ENCODE peak calls at places on chromosome 9, in four cellular contexts. G is hepatocyte; A is activated T-helper 1 cell treated with anti-CD3 and anti-CD28 coated beads, Interleukin-12 subunit alpha, Interleukin-12 subunit beta, Interleukin-2, Interleukin-4 antibody, amounts not matched to agents 30 ng/mL and 10 ng/mL and 1 ng/mL, durations not matched to agents 14 hours and 24 hours and 36 hours; K is body of pancreas. D is an unnamed sample.

GRCh38 chr9:133604856-133605255 is 4.3 kb downstream of the FAM163B start:
- DNase-seq in K (no peak), A (no peak), G (no peak), D (no peak)

GRCh38 chr9:76403352-76403751 is 9.1 kb upstream of the RFK start:
- DNase-seq in G (peak; percentile 44), K (no peak), A (peak; percentile 12), D (peak; percentile 70)

GRCh38 chr9:97633859-97634485 is 351 bp downstream of the NCBP1 start:
- DNase-seq in A (no peak), G (no peak), K (no peak), D (no peak)

GRCh38 chr9:546797-547223 is 294.7 kb upstream of the DMRT1 start:
- DNase-seq in K (no peak), G (peak; percentile 39), A (no peak), D (no peak)

GRCh38 chr9:25964239-25964638 is 286.0 kb upstream of the TUSC1 start:
- DNase-seq in K (no peak), A (no peak), G (peak; percentile 82), D (peak; percentile 59)

GRCh38 chr9:84002344-84002743 is 21.7 kb downstream of the RMI1 start:
- DNase-seq in A (no peak), K (no peak), G (no peak), D (peak; percentile 24)

GRCh38 chr9:113509463-113509862 is 45.9 kb downstream of the RGS3 start:
- DNase-seq in G (no peak), K (no peak), A (no peak), D (no peak)

GRCh38 chr9:68685770-68686169 is 19.3 kb upstream of the PIP5K1B start:
- DNase-seq in G (no peak), K (peak; percentile 60), A (no peak), D (peak; percentile 18)

GRCh38 chr9:130039504-130040147 is 3.4 kb downstream of the FNBP1 start:
- DNase-seq in K (no peak), A (no peak), G (no peak), D (peak; percentile 67)

GRCh38 chr9:23492126-23493002 is 333.7 kb downstream of the ELAVL2 start:
- DNase-seq in G (peak; percentile 73), A (no peak), K (no peak), D (peak; percentile 25)

GRCh38 chr9:136328622-136329041 is 1.3 kb downstream of the GPSM1 start:
- DNase-seq in G (peak; percentile 73), K (no peak), A (no peak), D (no peak)

GRCh38 chr9:116073826-116074225 is 79.8 kb upstream of the PAPPA start:
- DNase-seq in A (no peak), G (no peak), K (no peak), D (no peak)

GRCh38 chr9:107039546-107039945 is 176.6 kb downstream of the ZNF462 start:
- DNase-seq in K (no peak), G (no peak), A (no peak), D (no peak)

GRCh38 chr9:87338075-87338989 is 159.3 kb upstream of the DAPK1 start:
- DNase-seq in A (no peak), G (no peak), K (no peak), D (no peak)

GRCh38 chr9:79667716-79668458 is 96.1 kb downstream of the TLE4 start:
- DNase-seq in K (no peak), A (no peak), G (no peak), D (no peak)

GRCh38 chr9:129576546-129577543 is 44.1 kb downstream of the C9orf50 start:
- DNase-seq in A (no peak), G (no peak), K (no peak), D (no peak)

GRCh38 chr9:115202960-115203751 is 85.2 kb upstream of the TNC start:
- DNase-seq in G (peak; percentile 27), K (no peak), A (no peak), D (no peak)

GRCh38 chr9:125842215-125842614 is 95.0 kb downstream of the PBX3 start:
- DNase-seq in K (no peak), G (no peak), A (no peak), D (no peak)

GRCh38 chr9:114387678-114388431 is at the start of gene AKNA:
- DNase-seq in K (peak; percentile 31), A (peak; percentile 83), G (peak; percentile 88), D (peak; percentile 88)

GRCh38 chr9:85742630-85742928 is 825 bp upstream of the AGTPBP1 start:
- DNase-seq in G (no peak), A (no peak), K (no peak), D (no peak)

GRCh38 chr9:12776775-12777055 is 1.9 kb downstream of the LURAP1L start:
- DNase-seq in G (peak; percentile 19), A (no peak), K (no peak), D (no peak)

GRCh38 chr9:137078701-137079400 is 1.5 kb downstream of the UAP1L1 start:
- DNase-seq in G (no peak), K (no peak), A (no peak), D (no peak)

GRCh38 chr9:7094052-7094451 is 336.3 kb downstream of the KDM4C start:
- DNase-seq in A (no peak), G (no peak), K (no peak), D (no peak)

GRCh38 chr9:20398511-20399338 is 223.6 kb downstream of the MLLT3 start:
- DNase-seq in K (no peak), G (no peak), A (no peak), D (no peak)

GRCh38 chr9:87564111-87564510 is 66.4 kb downstream of the DAPK1 start:
- DNase-seq in A (no peak), G (no peak), K (no peak), D (no peak)

GRCh38 chr9:121637441-121638222 is 13.8 kb upstream of the DAB2IP start:
- DNase-seq in K (no peak), G (no peak), A (no peak), D (no peak)

GRCh38 chr9:84368593-84368992 is 28.0 kb upstream of the SLC28A3 start:
- DNase-seq in K (no peak), G (no peak), A (no peak), D (no peak)

GRCh38 chr9:99368341-99369326 is 146.6 kb downstream of the SEC61B start:
- DNase-seq in K (peak; percentile 19), G (no peak), A (no peak), D (no peak)

GRCh38 chr9:136545966-136546696 is at the start of gene NOTCH1:
- DNase-seq in K (peak; percentile 91), G (peak; percentile 93), A (peak; percentile 83), D (peak; percentile 94)

GRCh38 chr9:14170392-14170931 is 143.5 kb downstream of the NFIB start:
- DNase-seq in K (no peak), G (no peak), A (no peak), D (no peak)

GRCh38 chr9:133199648-133200321 is 9.3 kb downstream of the OBP2B start:
- DNase-seq in A (peak; percentile 11), G (no peak), K (no peak), D (no peak)

GRCh38 chr9:93060746-93061259 is 2.3 kb downstream of the SUSD3 start:
- DNase-seq in K (no peak), A (no peak), G (no peak), D (no peak)

GRCh38 chr9:137429974-137430722 is 7.0 kb downstream of the NOXA1 start:
- DNase-seq in G (no peak), A (no peak), K (no peak), D (no peak)

GRCh38 chr9:96140401-96141180 is 161.4 kb downstream of the HSD17B3 start:
- DNase-seq in G (peak; percentile 69), A (no peak), K (no peak), D (no peak)

GRCh38 chr9:31445960-31446359 is 938.5 kb upstream of the ACO1 start:
- DNase-seq in G (no peak), A (no peak), K (no peak), D (no peak)